ENCODE peak calls at places on chromosome 12, in six cellular contexts. F is H1, R is HCT116, K is GM12878, P is HepG2, I is K562. X is an unnamed sample.

GRCh38 chr12:15584366-15585041 is 204.7 kb downstream of the EPS8 start:
- DNase-seq in F (no peak), R (peak), K (no peak), P (peak), I (no peak), X (peak)

GRCh38 chr12:111443586-111443985 is 37.9 kb downstream of the SH2B3 start:
- DNase-seq in F (no peak), R (no peak), K (no peak), P (no peak), I (no peak), X (no peak)

GRCh38 chr12:100672075-100672592 is 98.7 kb downstream of the GAS2L3 start:
- DNase-seq in F (no peak), R (no peak), K (no peak), P (peak), I (peak), X (no peak)

GRCh38 chr12:57236925-57237652 is 7.6 kb downstream of the SHMT2 start:
- DNase-seq in F (no peak), R (no peak), K (no peak), P (no peak), I (no peak), X (no peak)

GRCh38 chr12:121088208-121088585 is 44.5 kb upstream of the P2RX7 start:
- DNase-seq in F (no peak), R (no peak), K (no peak), P (no peak), I (no peak), X (no peak)

GRCh38 chr12:26906704-26907103 is 31.1 kb downstream of the INTS13 start:
- DNase-seq in F (no peak), R (no peak), K (no peak), P (no peak), I (no peak), X (no peak)

GRCh38 chr12:48356041-48356768 is 5.5 kb upstream of the ZNF641 start:
- DNase-seq in F (no peak), R (no peak), K (no peak), P (peak), I (peak), X (no peak)

GRCh38 chr12:6336079-6336858 is 5.6 kb downstream of the TNFRSF1A start:
- DNase-seq in F (peak), R (peak), K (no peak), P (peak), I (peak), X (peak)

GRCh38 chr12:75872762-75873161 is 158.8 kb downstream of the PHLDA1 start:
- DNase-seq in F (no peak), R (no peak), K (no peak), P (peak), I (no peak), X (no peak)

GRCh38 chr12:113462880-113463745 is 8.6 kb downstream of the LHX5 start:
- DNase-seq in F (no peak), R (no peak), K (no peak), P (no peak), I (no peak), X (no peak)

GRCh38 chr12:57156701-57157403 is 9.4 kb upstream of the LRP1-AS start:
- DNase-seq in F (no peak), R (no peak), K (no peak), P (no peak), I (no peak), X (no peak)

GRCh38 chr12:89695100-89695499 is 13.5 kb downstream of the ATP2B1 start:
- DNase-seq in F (no peak), R (no peak), K (no peak), P (no peak), I (no peak), X (no peak)

GRCh38 chr12:67942704-67943103 is 46.5 kb upstream of the IFNG-AS1 start:
- DNase-seq in F (no peak), R (no peak), K (no peak), P (no peak), I (no peak), X (no peak)

GRCh38 chr12:58288191-58288590 is 346.8 kb downstream of the ATP23 start:
- DNase-seq in F (no peak), R (no peak), K (no peak), P (no peak), I (no peak), X (no peak)

GRCh38 chr12:79407671-79408622 is 282.8 kb downstream of the PAWR start:
- DNase-seq in F (peak), R (peak), K (peak), P (peak), I (no peak), X (peak)

GRCh38 chr12:46389130-46389616 is 16.6 kb upstream of the SLC38A2 start:
- DNase-seq in F (no peak), R (no peak), K (no peak), P (no peak), I (no peak), X (no peak)

DNA sequence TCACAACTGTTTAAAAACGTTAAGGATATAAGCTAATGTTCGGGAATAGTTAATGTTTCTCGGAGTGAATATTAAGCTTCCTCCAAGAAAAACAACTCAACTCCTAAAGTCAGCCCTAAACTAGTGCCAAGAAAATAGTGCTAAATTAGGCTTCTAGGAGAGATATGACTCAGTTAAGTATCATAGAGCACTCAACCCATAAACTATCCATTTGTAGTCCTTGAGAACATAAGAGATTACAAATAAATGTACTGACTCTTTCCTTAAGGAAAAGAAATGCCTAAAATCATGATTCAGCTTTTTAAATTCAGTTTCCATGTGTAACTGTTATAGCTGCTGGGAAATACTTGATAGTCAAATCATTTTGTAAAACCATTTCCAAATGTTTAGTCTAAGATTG is 117.1 kb downstream of the HMGA2 start:
- DNase-seq in F (no peak), R (no peak), K (no peak), P (no peak), I (no peak), X (no peak)
- TF ChIP-seq ZNF274 in F (no peak), R (no peak), K (no peak), P (no peak), I (no peak), X (no peak)

DNA sequence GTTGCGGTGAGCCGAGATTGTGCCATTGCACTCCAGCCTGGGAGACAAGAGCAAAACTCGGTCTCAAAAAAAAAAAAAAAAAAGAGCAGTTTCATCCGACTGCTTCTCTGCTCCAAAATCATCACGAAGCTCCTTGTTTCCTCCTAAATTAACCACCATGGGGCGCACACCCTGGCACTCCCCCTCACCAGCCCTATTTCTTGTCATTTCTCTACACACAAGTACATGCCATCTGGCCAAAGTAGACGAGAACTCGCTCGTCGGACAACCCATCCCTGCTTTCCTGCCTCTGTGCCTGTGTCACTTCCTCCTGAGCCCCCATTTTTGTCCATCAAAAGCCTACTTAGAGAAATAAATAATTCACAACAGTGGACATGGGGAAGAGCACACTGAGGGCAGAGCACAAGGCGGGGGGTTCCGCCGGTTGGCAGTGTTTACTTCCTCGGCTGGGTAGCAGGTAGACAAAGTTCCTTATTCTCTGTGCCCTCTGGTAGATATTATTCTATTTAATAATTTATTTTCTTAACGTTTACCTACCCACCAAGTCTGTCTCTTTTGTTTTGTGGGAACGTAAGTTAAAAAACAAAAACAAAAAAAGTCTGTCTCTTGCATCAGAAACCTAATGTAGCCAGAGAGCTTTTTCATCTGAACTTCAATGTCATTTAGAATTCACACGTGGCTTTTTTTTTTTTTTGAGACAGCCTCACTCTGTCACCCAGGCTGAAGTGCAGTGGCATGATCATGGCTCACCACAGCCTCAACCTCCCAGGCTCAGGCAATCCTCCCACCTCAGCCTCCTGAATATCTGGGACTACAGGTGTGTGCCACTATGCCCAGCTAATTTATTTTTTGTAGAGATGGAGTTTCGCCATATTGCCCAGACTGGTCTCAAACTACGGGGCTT is 6.0 kb downstream of the VPS37B start:
- DNase-seq in F (no peak), R (no peak), K (no peak), P (no peak), I (no peak), X (no peak)
- H3K9ac ChIP-seq in F (no peak), R (peak), K (peak), P (no peak), I (peak), X (no peak)

GRCh38 chr12:119296535-119296934 is 38.0 kb upstream of the CCDC60 start:
- DNase-seq in F (no peak), R (no peak), K (no peak), P (no peak), I (no peak), X (no peak)
- TF ChIP-seq ZNF274 in F (no peak), R (no peak), K (no peak), P (no peak), I (no peak), X (no peak)

DNA sequence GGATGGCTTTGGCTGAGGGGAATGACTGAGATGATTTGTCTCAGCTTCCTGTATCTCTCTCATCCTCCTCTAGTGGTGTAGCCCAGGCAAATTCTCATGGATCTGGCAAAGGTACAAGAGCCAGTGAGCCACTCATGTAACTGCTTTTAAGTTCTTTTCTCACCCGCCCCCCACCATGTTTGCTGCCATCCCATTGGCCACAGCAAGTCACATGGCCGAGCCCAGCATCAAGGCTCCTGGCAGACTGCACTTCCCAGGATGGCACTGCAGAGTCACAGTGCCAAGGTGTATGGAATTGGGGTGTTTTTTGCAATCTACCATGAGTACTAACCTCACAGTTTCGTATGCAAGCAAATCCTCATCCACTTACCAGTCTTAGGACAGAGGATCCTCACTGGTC is 50.9 kb downstream of the CHST11 start:
- DNase-seq in F (no peak), R (no peak), K (no peak), P (no peak), I (peak), X (no peak)
- H3K9ac ChIP-seq in F (no peak), R (no peak), K (no peak), P (no peak), I (no peak), X (no peak)

DNA sequence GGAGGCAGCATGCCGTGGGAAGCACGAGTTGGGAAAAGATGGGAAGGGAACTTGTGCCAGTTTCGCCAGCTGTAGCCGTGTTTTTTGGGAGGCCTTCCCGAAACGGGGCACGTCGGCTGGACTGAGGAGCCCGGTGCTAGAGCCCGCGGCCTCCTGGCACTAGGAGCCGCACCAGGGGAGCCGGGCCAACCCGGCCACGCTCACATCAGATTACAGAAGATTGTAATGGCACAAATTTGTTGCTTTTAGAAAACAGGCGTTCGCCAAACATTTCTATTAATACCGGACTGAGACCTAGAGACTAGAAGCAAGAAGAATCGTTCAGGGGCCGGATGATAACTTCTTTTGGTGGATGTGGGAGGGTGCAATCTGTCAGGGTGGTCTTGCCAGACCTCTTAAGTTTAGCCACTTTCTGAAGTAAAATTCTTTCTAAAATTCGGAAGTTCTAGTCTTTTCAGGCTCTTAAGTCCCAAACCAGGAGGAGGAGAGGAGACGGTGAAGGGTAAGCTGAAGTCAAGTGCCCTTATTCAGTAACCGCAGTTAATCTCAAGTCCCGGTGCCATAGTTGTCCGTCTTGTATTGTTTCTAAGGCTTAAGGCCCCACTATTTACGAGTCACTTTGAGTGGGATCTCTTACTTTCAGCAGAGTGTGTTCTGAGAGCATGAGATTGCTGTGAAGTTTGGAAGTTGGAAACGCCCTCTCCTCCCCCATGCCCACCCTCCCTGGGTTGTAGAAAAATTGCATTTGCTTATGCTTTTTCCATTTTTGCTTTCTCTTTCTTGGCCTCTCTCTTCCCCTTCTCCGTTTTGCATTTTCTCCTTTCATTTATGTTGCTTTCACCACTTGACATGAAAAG is 1.4 kb downstream of the RASSF3 start:
- DNase-seq in F (no peak), R (no peak), K (no peak), P (no peak), I (no peak), X (no peak)
- TF ChIP-seq ZNF274 in F (no peak), R (no peak), K (no peak), P (no peak), I (no peak), X (no peak)

DNA sequence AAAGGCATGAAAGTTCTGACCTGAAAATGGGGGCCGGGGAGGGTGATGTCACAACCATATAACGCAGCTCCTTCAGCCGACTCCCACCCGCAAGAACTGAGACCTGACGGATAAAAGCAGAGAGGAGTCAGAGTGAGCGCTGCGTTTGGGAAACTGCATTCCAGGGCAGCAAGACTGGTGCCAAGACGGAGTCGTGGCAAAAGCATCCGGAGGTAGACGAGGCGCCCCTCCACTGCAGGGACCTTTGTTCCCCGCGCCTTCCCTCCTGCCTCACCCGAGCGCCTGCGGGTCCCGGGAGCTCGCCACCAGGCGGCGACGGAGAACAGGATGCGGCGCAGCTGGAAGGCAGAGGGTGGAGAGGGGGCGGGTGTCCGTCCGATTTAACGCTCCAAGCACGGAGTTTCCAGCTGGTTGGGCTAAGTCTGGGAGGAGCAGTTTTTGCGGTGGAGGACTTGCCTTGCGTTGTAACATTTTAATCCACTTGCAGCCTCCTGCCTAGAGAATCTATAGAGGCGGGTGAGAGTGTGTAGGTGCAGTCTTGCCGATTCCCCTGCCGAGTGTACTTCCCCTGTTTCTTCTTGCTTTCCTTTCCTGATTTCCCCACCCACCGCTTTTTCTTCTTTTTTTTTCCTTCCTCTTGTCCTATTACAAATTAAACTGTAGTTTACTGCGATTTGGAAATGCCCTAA is 1.2 kb upstream of the CPNE8 start:
- DNase-seq in F (peak), R (peak), K (peak), P (peak), I (peak), X (peak)
- H3K9ac ChIP-seq in F (no peak), R (peak), K (peak), P (no peak), I (peak), X (peak)

X was measured in NT2/D1.